ENCODE peak calls at places on chromosomes 4 and X, in seven cellular contexts. O is heart left ventricle, G is IMR-90, Q is fibroblast of pulmonary artery, K is dorsolateral prefrontal cortex, Y is SJSA1, W is ovary. J is an unnamed sample.
A peak's percentile ranks its signal among the peaks of the same experiment; 100 is the strongest.

GRCh38 chr4:100581337-100581736 is 63.5 kb upstream of the EMCN start:
- DNase-seq in O (no peak), G (no peak), Q (peak; percentile 6), K (no peak), Y (no peak), W (no peak), J (peak; percentile 35)

GRCh38 chr4:93791570-93792195 is 36.9 kb upstream of the ATOH1 start:
- DNase-seq in O (no peak), G (peak; percentile 48), Q (peak; percentile 65), K (peak; percentile 58), Y (peak; percentile 39), W (peak; percentile 46), J (peak; percentile 58)

GRCh38 chrX:78321809-78322208 is 5.6 kb downstream of the CYSLTR1 start:
- DNase-seq in O (no peak), G (no peak), Q (no peak), K (no peak), Y (no peak), W (peak; percentile 13), J (no peak)

GRCh38 chrX:52923781-52924241 is 26.7 kb downstream of the FAM156B start:
- DNase-seq in O (no peak), G (peak; percentile 69), Q (peak; percentile 56), K (no peak), Y (no peak), W (peak; percentile 13), J (no peak)

GRCh38 chr4:22091351-22091731 is 142.8 kb upstream of the KCNIP4 start:
- DNase-seq in O (no peak), G (no peak), Q (no peak), K (no peak), Y (no peak), W (no peak), J (no peak)

GRCh38 chr4:137960371-137961050 is 281.6 kb downstream of the SLC7A11 start:
- DNase-seq in O (no peak), G (peak; percentile 92), Q (peak; percentile 75), K (no peak), Y (no peak), W (no peak), J (no peak)

GRCh38 chr4:174402470-174403176 is 118.9 kb downstream of the CEP44 start:
- DNase-seq in O (no peak), G (no peak), Q (no peak), K (no peak), Y (peak; percentile 49), W (no peak), J (no peak)

GRCh38 chr4:152696764-152697250 is 17.0 kb upstream of the TMEM154 start:
- DNase-seq in O (no peak), G (peak; percentile 65), Q (peak; percentile 79), K (no peak), Y (peak; percentile 34), W (no peak), J (no peak)

GRCh38 chr4:98626350-98626749 is 32.1 kb downstream of the TSPAN5 start:
- DNase-seq in O (no peak), G (peak; percentile 94), Q (peak; percentile 90), K (no peak), Y (peak; percentile 68), W (peak; percentile 81), J (no peak)

GRCh38 chr4:159296061-159296460 is 193.2 kb downstream of the RAPGEF2 start:
- DNase-seq in O (no peak), G (peak; percentile 85), Q (no peak), K (no peak), Y (peak; percentile 66), W (no peak), J (no peak)

GRCh38 chr4:150310159-150310895 is 232.1 kb downstream of the DCLK2 start:
- DNase-seq in O (no peak), G (peak; percentile 68), Q (peak; percentile 48), K (no peak), Y (peak; percentile 33), W (no peak), J (no peak)

GRCh38 chr4:26022346-26022891 is 108.4 kb downstream of the SMIM20 start:
- DNase-seq in O (no peak), G (peak; percentile 80), Q (peak; percentile 25), K (no peak), Y (peak; percentile 81), W (no peak), J (no peak)

GRCh38 chr4:41098093-41098492 is 116.2 kb downstream of the APBB2 start:
- DNase-seq in O (no peak), G (no peak), Q (no peak), K (no peak), Y (no peak), W (no peak), J (no peak)

DNA sequence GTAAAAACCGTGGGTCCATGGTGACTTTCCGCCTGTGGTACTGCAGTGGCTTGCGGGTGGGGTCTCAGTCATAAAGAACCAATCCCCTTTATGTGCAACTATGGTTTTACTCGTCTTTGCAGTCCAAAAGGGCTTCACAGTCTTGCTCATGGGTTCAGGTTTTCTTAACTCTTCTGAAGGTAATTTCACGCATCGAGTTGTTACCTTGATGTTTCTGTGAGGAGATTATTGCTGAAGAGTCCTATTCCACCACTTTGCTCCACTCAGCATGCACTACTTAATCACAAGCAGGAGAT is 41.5 kb downstream of the F8 start:
- DNase-seq in O (no peak), G (no peak), Q (no peak), K (no peak), Y (no peak), W (no peak), J (no peak)
- H3K4me3 ChIP-seq in O (peak overlapping the region; percentile 56), G (no peak overlapping the region), Q (no peak overlapping the region), K (peak overlapping the region; percentile 26), Y (no peak overlapping the region), W (no peak overlapping the region), J (no peak overlapping the region)

GRCh38 chrX:145821291-145821897 is 3.8 kb downstream of the SLITRK2 start:
- DNase-seq in O (peak; percentile 51), G (no peak), Q (no peak), K (peak; percentile 82), Y (no peak), W (no peak), J (no peak)
- H3K4me3 ChIP-seq in O (no peak overlapping the region), G (no peak overlapping the region), Q (no peak overlapping the region), K (peak overlapping the region; percentile 47), Y (no peak overlapping the region), W (no peak overlapping the region), J (no peak overlapping the region)

DNA sequence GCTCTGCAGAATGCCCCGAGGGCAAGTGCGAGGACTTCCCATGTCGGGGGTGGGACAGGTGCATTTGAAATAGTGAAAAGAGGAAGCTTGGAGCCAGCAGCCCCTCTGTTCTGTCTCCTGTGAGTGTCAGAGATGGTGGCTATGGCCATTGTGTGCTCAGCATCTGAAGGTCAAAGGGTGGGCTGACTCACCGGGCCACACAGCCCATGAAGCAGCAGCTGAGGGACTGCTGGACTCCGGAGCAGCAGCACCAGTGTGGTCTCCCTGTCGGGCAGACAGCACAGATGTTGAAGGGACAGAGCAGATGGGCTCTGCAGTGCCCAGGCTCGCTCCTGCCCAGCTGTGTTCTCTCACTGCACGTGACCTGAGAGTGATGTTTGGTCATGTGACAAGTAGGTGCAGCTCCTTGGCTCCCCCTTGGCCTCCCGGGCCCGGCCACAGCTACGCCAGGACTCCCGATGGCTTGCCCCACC is 53.5 kb downstream of the TBC1D14 start:
- DNase-seq in O (no peak), G (peak; percentile 52), Q (no peak), K (no peak), Y (no peak), W (no peak), J (no peak)
- H3K4me3 ChIP-seq in O (no peak overlapping the region), G (no peak overlapping the region), Q (no peak overlapping the region), K (no peak overlapping the region), Y (no peak overlapping the region), W (no peak overlapping the region), J (no peak overlapping the region)

GRCh38 chrX:4277122-4277521 is 563.7 kb upstream of the PRKX start:
- DNase-seq in O (no peak), G (no peak), Q (no peak), K (no peak), Y (no peak), W (no peak), J (no peak)
- H3K4me3 ChIP-seq in O (no peak overlapping the region), G (no peak overlapping the region), Q (no peak overlapping the region), K (no peak overlapping the region), Y (no peak overlapping the region), W (no peak overlapping the region), J (no peak overlapping the region)

GRCh38 chr4:124415206-124415605 is 297.3 kb downstream of the ANKRD50 start:
- DNase-seq in O (no peak), G (peak; percentile 66), Q (peak; percentile 47), K (no peak), Y (no peak), W (no peak), J (no peak)

GRCh38 chr4:124409044-124409443 is 303.5 kb downstream of the ANKRD50 start:
- DNase-seq in O (no peak), G (peak; percentile 39), Q (peak; percentile 24), K (no peak), Y (no peak), W (no peak), J (no peak)

GRCh38 chr4:124420166-124420695 is 292.3 kb downstream of the ANKRD50 start:
- DNase-seq in O (no peak), G (no peak), Q (no peak), K (no peak), Y (no peak), W (no peak), J (no peak)

GRCh38 chr4:124414641-124415040 is 297.9 kb downstream of the ANKRD50 start:
- DNase-seq in O (no peak), G (peak; percentile 70), Q (peak; percentile 30), K (no peak), Y (no peak), W (no peak), J (no peak)
- H3K4me3 ChIP-seq in O (no peak overlapping the region), G (no peak overlapping the region), Q (no peak overlapping the region), K (no peak overlapping the region), Y (no peak overlapping the region), W (no peak overlapping the region), J (no peak overlapping the region)

DNA sequence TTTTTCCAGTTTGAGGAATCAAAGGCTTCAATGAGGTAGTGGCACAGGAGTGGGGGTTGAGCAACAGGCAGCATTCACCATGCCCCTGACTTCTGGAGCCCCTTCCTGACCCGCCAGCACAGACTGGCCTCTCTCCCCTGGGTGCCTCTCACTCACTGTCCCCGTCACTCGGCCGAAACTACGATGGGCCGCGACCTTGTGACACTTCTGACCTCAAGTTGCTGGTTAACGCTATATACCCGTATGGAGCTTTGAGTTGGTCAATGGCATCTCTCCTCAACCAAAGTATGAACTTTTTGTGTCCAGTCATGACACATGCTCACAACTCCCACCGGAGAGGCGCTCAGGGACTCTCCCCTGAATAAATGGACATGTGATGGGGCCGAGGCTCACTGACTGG is 72.1 kb downstream of the IRF2 start:
- DNase-seq in O (no peak), G (no peak), Q (no peak), K (no peak), Y (no peak), W (no peak), J (no peak)
- H3K4me3 ChIP-seq in O (no peak overlapping the region), G (no peak overlapping the region), Q (no peak overlapping the region), K (no peak overlapping the region), Y (no peak overlapping the region), W (no peak overlapping the region), J (no peak overlapping the region)

DNA sequence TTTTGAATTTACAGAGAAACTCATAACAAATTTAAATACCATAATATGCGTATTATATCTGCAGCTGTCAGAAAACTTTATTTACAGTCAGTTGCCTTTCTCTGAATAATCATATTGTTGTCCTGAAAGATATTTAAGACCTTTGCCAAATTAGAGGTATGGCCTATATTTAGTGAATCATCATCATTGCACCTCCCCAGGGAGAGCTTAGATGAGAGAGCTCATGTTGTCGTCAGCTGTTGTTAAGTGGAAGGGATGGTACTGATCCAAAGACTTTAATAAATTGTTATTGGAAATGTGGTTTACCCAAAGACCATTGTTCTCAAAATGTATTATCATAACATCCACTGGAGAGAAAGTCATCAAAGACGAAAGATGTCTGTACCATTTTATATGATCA is 128.6 kb downstream of the HTR2C start:
- DNase-seq in O (no peak), G (no peak), Q (no peak), K (no peak), Y (no peak), W (no peak), J (no peak)
- H3K4me3 ChIP-seq in O (no peak overlapping the region), G (no peak overlapping the region), Q (no peak overlapping the region), K (no peak overlapping the region), Y (no peak overlapping the region), W (no peak overlapping the region), J (no peak overlapping the region)

GRCh38 chr4:169267070-169267469 is 3.7 kb downstream of the SH3RF1 start:
- DNase-seq in O (no peak), G (no peak), Q (no peak), K (no peak), Y (no peak), W (no peak), J (no peak)
- H3K4me3 ChIP-seq in O (peak overlapping the region; percentile 4), G (no peak overlapping the region), Q (peak overlapping the region; percentile 0), K (no peak overlapping the region), Y (no peak overlapping the region), W (no peak overlapping the region), J (no peak overlapping the region)